ENCODE peak calls at places on chromosomes 13 and 19, in five cellular contexts. Y is stomach, U is suprapubic skin, P is Peyer's patch, L is transverse colon. X is an unnamed sample.
A peak's percentile ranks its signal among the peaks of the same experiment; 100 is the strongest.

GRCh38 chr13:96898212-96898611 is 96.1 kb downstream of the OXGR1 start:
- DNase-seq in U (no peak), P (no peak), Y (no peak), L (no peak), X (no peak)

GRCh38 chr19:2613507-2614295 is 88.8 kb downstream of the GNG7 start:
- DNase-seq in Y (peak; percentile 60), L (peak; percentile 50), P (peak; percentile 59), U (no peak), X (no peak)

GRCh38 chr13:94548382-94549240 is 47.3 kb downstream of the TGDS start:
- DNase-seq in L (peak; percentile 59), Y (peak; percentile 32), U (peak; percentile 70), P (peak; percentile 58), X (peak; percentile 73)

GRCh38 chr19:51203941-51204720 is 20.7 kb upstream of the CD33 start:
- DNase-seq in Y (no peak), L (no peak), U (no peak), P (no peak), X (no peak)

GRCh38 chr19:30691767-30692516 is 319.8 kb downstream of the ZNF536 start:
- DNase-seq in P (no peak), L (no peak), Y (no peak), U (no peak), X (no peak)

GRCh38 chr13:23020246-23020843 is 160.4 kb upstream of the SGCG start:
- DNase-seq in Y (peak; percentile 41), U (no peak), P (no peak), L (peak; percentile 42), X (peak; percentile 37)

GRCh38 chr13:110471833-110472162 is 89.7 kb downstream of the RAB20 start:
- DNase-seq in Y (peak; percentile 35), U (no peak), L (peak; percentile 60), P (peak; percentile 88), X (no peak)

GRCh38 chr19:55082023-55082851 is 6.6 kb downstream of the EPS8L1 start:
- DNase-seq in L (no peak), Y (no peak), P (no peak), U (peak; percentile 71), X (peak; percentile 33)

GRCh38 chr19:3178973-3179738 is 587 bp downstream of the S1PR4 start:
- DNase-seq in L (no peak), U (no peak), Y (no peak), P (peak; percentile 22), X (no peak)

GRCh38 chr13:73248711-73249580 is 190.1 kb downstream of the KLF5 start:
- DNase-seq in P (no peak), U (no peak), Y (peak; percentile 64), L (no peak), X (peak; percentile 8)

GRCh38 chr13:107680115-107680514 is 535.2 kb downstream of the LIG4 start:
- DNase-seq in L (no peak), U (no peak), Y (no peak), P (no peak), X (no peak)

GRCh38 chr19:32201211-32201610 is 144.2 kb upstream of the ZNF507 start:
- DNase-seq in U (no peak), P (no peak), L (no peak), Y (no peak), X (no peak)

GRCh38 chr19:32809754-32810153 is 59.8 kb downstream of the SLC7A9 start:
- DNase-seq in U (no peak), P (no peak), L (no peak), Y (no peak), X (no peak)

GRCh38 chr13:96960379-96960778 is 33.9 kb downstream of the OXGR1 start:
- DNase-seq in Y (no peak), U (no peak), L (no peak), P (no peak), X (no peak)

GRCh38 chr13:102774210-102774560 is 599 bp upstream of the TEX30 start:
- DNase-seq in P (no peak), L (no peak), Y (no peak), U (peak; percentile 62), X (no peak)

GRCh38 chr19:2491130-2491801 is 15.3 kb downstream of the GADD45B start:
- DNase-seq in U (peak; percentile 85), L (peak; percentile 96), P (no peak), Y (peak; percentile 98), X (no peak)

DNA sequence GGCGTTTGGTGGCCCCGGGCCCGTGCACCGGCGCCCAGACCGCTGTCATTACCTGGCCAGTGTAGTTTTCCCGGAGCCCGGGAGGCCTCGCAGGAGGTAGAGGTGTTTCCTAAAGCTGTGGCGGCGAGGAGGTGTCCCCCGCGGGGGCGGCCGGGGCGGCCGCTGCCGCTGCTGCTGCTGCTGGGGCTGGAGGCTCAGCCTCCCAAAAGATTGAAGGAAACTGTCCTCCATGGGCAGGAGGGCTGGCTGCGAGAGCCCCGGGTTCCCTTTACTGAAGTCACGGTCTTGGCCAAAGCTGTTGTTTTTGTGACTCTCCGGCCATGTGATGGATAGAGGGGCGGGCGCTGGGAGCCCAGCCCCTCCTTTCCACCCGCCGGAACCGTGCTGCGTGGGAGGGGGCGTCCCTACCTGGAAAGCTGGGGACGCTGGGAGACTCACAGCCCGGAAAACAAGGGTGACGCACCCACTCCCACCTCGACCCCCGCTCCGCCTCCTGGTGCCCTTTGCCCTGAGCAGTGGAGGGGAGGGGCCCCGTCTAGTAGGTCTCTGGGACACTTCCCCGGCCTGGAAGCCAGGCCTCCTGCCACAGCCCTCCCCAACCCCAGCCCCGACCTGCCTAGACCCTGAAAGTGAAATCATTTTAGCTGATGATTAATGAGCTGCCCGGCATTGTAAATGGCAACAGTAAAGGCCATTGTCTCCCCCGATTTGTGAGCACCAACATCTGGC is at the start of gene N4BP2L1:
- DNase-seq in P (peak; percentile 88), Y (peak; percentile 71), L (peak; percentile 85), U (peak; percentile 89), X (peak; percentile 87)
- H3K4me1 ChIP-seq in P (peaks cover 10% of the 10 kb centered on the region), Y (peaks cover 40% of the 10 kb centered on the region), L (peaks cover 23% of the 10 kb centered on the region), U (peaks cover 29% of the 10 kb centered on the region), X (peaks cover 16% of the 10 kb centered on the region)

DNA sequence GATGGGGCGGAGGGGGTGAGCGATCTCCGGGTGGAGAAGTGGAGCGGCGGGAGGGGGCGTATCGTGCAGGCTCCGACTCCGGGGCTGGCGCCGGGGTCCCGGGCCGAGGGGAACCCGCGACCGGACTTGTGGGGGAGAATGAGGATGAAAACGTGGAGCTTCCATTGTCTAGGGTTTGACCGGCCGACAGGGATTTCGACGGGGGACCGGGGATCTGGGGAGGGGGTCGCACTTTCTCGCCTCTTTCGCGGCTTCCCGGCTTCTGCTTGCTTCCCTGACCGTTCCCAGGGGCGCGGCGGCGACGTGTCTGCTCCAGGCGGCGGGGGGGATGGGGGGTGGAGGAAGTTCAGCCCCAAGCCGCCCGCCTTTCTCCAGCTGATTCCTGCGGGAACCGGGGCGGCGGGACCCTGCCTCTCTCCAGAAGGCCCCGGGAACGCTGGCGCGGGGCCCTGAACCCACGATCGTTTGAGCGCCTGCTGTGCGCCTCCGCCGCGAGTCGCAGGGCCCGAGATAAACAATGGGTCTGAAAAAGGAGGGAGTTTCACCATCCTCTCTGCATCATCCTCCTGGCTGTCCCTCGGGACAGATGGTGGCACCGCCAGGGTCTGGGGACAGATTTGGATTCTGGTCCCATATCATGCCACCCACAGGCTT is 790 bp downstream of the TPM4 start:
- DNase-seq in Y (peak; percentile 55), P (peak; percentile 59), L (peak; percentile 73), U (peak; percentile 80), X (peak; percentile 77)
- TF ChIP-seq POLR2A in Y (no peak), P (no peak), L (peak; percentile 37), U (no peak), X (no peak)

DNA sequence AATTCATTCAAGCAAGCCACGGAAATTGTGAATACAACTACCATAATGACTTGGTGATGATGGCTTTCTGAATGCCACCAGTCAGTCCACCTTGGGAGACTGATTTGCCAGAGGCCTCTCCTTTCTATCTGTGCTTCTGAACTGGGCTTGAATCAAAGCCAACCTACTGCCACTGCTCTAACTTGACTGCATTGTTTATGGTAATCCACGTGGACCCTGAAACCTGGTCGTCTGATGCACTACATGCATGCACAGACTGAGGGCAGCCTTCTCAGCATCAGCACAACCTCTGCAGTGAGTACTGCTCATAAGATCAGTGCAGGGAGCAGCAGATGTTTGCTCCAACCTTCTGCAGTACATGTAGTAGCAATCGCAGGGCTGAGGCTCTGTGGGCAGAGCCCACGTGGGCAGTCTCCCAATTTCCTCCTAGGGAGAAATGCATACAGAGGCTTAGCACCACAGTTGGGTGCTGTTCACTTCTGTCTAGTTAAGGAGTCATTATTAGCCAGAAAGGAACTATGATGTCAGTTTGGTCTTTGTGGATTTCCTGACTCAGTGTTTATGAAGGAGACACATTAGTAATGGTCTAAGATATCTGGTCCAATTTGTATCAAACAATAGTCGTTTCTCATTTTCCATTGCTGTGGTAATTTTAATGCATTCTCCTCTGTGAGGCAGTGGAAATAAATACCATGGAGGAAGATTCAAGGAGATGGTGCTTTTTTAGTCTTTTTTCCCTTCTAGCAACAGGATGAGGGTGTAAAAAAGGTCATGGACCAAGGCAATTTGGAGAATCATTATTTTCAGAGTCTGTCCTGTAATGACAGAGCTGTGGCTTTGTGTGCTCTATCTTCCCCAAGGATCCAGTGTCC is 82.5 kb downstream of the AKAP11 start:
- DNase-seq in U (no peak), Y (no peak), P (peak; percentile 35), L (no peak), X (no peak)
- TF ChIP-seq CTCF in U (no peak), Y (no peak), P (peak; percentile 23), L (no peak), X (no peak)

GRCh38 chr19:47405854-47406417 is 13.4 kb downstream of the MEIS3 start:
- DNase-seq in U (no peak), P (no peak), L (no peak), Y (no peak), X (no peak)
- H3K4me1 ChIP-seq in U (peaks cover 3% of the 10 kb centered on the region), P (no peaks in the 10 kb centered on the region), L (no peaks in the 10 kb centered on the region), Y (no peaks in the 10 kb centered on the region), X (no peaks in the 10 kb centered on the region)

DNA sequence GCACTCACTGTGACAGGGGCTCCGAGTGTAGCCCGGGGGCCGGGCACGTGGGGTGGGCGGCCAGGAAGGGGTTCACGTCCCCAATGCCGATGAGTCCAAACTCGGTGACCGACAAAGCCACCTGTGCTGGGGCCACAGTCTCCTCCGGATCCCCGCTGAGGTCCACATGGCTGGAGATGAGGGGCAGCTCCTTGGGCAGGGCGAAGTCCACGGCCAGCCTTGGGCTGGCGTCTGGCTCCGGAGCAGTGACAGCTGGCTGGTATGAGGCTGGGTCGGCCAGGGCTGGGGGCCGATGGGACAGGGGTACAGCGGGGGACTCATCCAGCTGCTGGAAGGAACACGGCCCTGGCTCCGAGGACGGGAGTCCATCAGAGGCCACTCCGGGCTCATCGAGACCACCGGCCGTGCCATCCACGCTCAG is 15.9 kb upstream of the PLPP2 start:
- DNase-seq in U (no peak), L (no peak), Y (no peak), P (no peak), X (no peak)
- TF ChIP-seq POLR2A in U (no peak), L (no peak), Y (no peak), P (no peak), X (no peak)

GRCh38 chr19:45182758-45183157 is 4.2 kb downstream of the BLOC1S3 start:
- DNase-seq in U (no peak), Y (peak; percentile 49), P (no peak), L (no peak), X (no peak)
- TF ChIP-seq CTCF in U (no peak), Y (no peak), P (no peak), L (no peak), X (no peak)

GRCh38 chr19:47720669-47721068 is 7.4 kb downstream of the EHD2 start:
- DNase-seq in L (no peak), P (no peak), Y (no peak), U (no peak), X (no peak)
- H3K4me1 ChIP-seq in L (peaks cover 43% of the 10 kb centered on the region), P (peaks cover 42% of the 10 kb centered on the region), Y (peaks cover 88% of the 10 kb centered on the region), U (peaks cover 74% of the 10 kb centered on the region), X (peaks cover 28% of the 10 kb centered on the region)